ENCODE peak calls at places on chromosomes 12 and 14, in four cellular contexts. O is amniotic epithelial cell, E is activated B cell treated with CpG ODN at 0.5 μM for 24 hours, B is cardiac muscle cell. Y is an unnamed sample.

GRCh38 chr12:53267309-53268008 is 640 bp upstream of the ESPL1 start:
- DNase-seq in O (no peak), B (no peak), E (no peak), Y (no peak)

GRCh38 chr12:54056110-54056509 is 2.5 kb downstream of the HOXC4 start:
- DNase-seq in O (no peak), B (no peak), E (no peak), Y (no peak)

GRCh38 chr12:88300931-88301330 is 158.8 kb downstream of the TMTC3 start:
- DNase-seq in E (no peak), O (peak; percentile 19), B (no peak), Y (no peak)

GRCh38 chr14:69048456-69048855 is 69.4 kb upstream of the ACTN1 start:
- DNase-seq in O (peak; percentile 27), E (no peak), B (peak; percentile 36), Y (peak; percentile 54)

GRCh38 chr12:40565029-40565633 is 127.1 kb upstream of the CNTN1 start:
- DNase-seq in B (no peak), E (no peak), O (no peak), Y (no peak)

GRCh38 chr12:64318605-64319004 is 72.0 kb downstream of the C12orf56 start:
- DNase-seq in E (no peak), B (peak; percentile 76), O (peak; percentile 9), Y (peak; percentile 51)

GRCh38 chr12:56296207-56296785 is 3.8 kb downstream of the CS start:
- DNase-seq in E (no peak), B (no peak), O (no peak), Y (peak; percentile 31)

GRCh38 chr12:51714666-51715065 is 123.6 kb downstream of the SCN8A start:
- DNase-seq in E (no peak), O (peak; percentile 43), B (no peak), Y (no peak)

GRCh38 chr12:54588110-54588831 is at the start of gene PPP1R1A:
- DNase-seq in O (no peak), B (no peak), E (no peak), Y (no peak)

GRCh38 chr12:57726884-57727757 is 11.4 kb downstream of the AGAP2 start:
- DNase-seq in O (peak; percentile 36), B (peak; percentile 64), E (no peak), Y (peak; percentile 48)

GRCh38 chr14:92531151-92531873 is 17.7 kb downstream of the RIN3 start:
- DNase-seq in E (peak; percentile 41), O (no peak), B (no peak), Y (no peak)

GRCh38 chr14:56918849-56919574 is 108.7 kb upstream of the OTX2 start:
- DNase-seq in E (no peak), O (no peak), B (no peak), Y (no peak)

GRCh38 chr12:46380881-46381280 is 8.3 kb upstream of the SLC38A2 start:
- DNase-seq in O (no peak), E (no peak), B (peak; percentile 89), Y (no peak)

GRCh38 chr12:78442454-78442801 is 422.1 kb upstream of the SYT1 start:
- DNase-seq in E (no peak), B (peak; percentile 7), O (peak; percentile 73), Y (peak; percentile 73)

GRCh38 chr14:45699451-45699850 is 446.4 kb upstream of the MIS18BP1 start:
- DNase-seq in E (no peak), B (no peak), O (no peak), Y (peak; percentile 0)

GRCh38 chr14:34851395-34851794 is 23.8 kb downstream of the BAZ1A start:
- DNase-seq in B (peak; percentile 79), E (no peak), O (peak; percentile 76), Y (peak; percentile 64)

GRCh38 chr12:77493311-77493710 is 337.4 kb upstream of the NAV3 start:
- DNase-seq in O (no peak), E (no peak), B (no peak), Y (no peak)

GRCh38 chr12:8037046-8037663 is 4.6 kb downstream of the FOXJ2 start:
- DNase-seq in E (no peak), B (no peak), O (no peak), Y (no peak)

GRCh38 chr14:99356031-99356430 is 84.0 kb upstream of the BCL11B start:
- DNase-seq in E (no peak), O (no peak), B (no peak), Y (no peak)

GRCh38 chr12:124397807-124398577 is 103.1 kb downstream of the RFLNA start:
- DNase-seq in B (peak; percentile 76), E (no peak), O (peak; percentile 76), Y (no peak)

GRCh38 chr14:104937161-104937560 is 12.5 kb downstream of the PLD4 start:
- DNase-seq in B (no peak), O (no peak), E (no peak), Y (no peak)

GRCh38 chr12:103583008-103583407 is 4.1 kb upstream of the STAB2 start:
- DNase-seq in O (no peak), E (no peak), B (no peak), Y (no peak)

GRCh38 chr14:90034156-90034555 is 27.6 kb upstream of the KCNK13 start:
- DNase-seq in O (no peak), E (no peak), B (no peak), Y (no peak)

GRCh38 chr12:109387425-109388166 is 39.9 kb downstream of the MYO1H start:
- DNase-seq in B (peak; percentile 39), E (no peak), O (peak; percentile 18), Y (peak; percentile 11)

GRCh38 chr14:63542231-63542999 is 762 bp downstream of the PPP2R5E start:
- DNase-seq in B (peak; percentile 11), O (no peak), E (no peak), Y (no peak)

GRCh38 chr14:103607039-103607668 is 21.9 kb upstream of the KLC1 start:
- DNase-seq in O (peak; percentile 74), E (peak; percentile 25), B (peak; percentile 96), Y (peak; percentile 80)

GRCh38 chr12:6333566-6333965 is 8.3 kb downstream of the TNFRSF1A start:
- DNase-seq in O (peak; percentile 79), E (no peak), B (no peak), Y (peak; percentile 93)

GRCh38 chr12:15928345-15928744 is 17.2 kb downstream of the DERA start:
- DNase-seq in E (no peak), O (peak; percentile 67), B (peak; percentile 54), Y (peak; percentile 96)

GRCh38 chr12:22459872-22460490 is 84.4 kb downstream of the C2CD5 start:
- DNase-seq in O (peak; percentile 49), E (no peak), B (peak; percentile 61), Y (peak; percentile 52)

GRCh38 chr12:2691001-2691339 is 103.8 kb upstream of the FKBP4 start:
- DNase-seq in E (no peak), B (peak; percentile 51), O (peak; percentile 5), Y (peak; percentile 30)

GRCh38 chr14:93765032-93765626 is 23.2 kb downstream of the PRIMA1 start:
- DNase-seq in B (no peak), E (no peak), O (no peak), Y (no peak)